ENCODE peak calls at places on chromosomes 12 and 14, in seven cellular contexts. One of them, this sample, is unnamed.

GRCh38 chr12:29088611-29089219 is 60.4 kb upstream of the FAR2 start:
- DNase-seq in activated T-cell treated with anti-CD3 and anti-CD28 coated beads, Interleukin-2, amount 50 U/mL, for 72 hours: no peak
- DNase-seq in HTR-8/SVneo: no peak
- DNase-seq in stimulated activated CD4-positive, alpha-beta T cell treated with anti-CD3 and anti-CD28 coated beads, TNF-alpha, amount 100 ng/mL, for 24 hours: no peak
- DNase-seq in caudate nucleus: no peak
- DNase-seq in KG1: no peak
- DNase-seq in HS-5: no peak
- DNase-seq in this sample: peak

GRCh38 chr12:93318720-93319522 is 58.8 kb upstream of the NUDT4 start:
- DNase-seq in activated T-cell treated with anti-CD3 and anti-CD28 coated beads, Interleukin-2, amount 50 U/mL, for 72 hours: no peak
- DNase-seq in HTR-8/SVneo: no peak
- DNase-seq in stimulated activated CD4-positive, alpha-beta T cell treated with anti-CD3 and anti-CD28 coated beads, TNF-alpha, amount 100 ng/mL, for 24 hours: no peak
- DNase-seq in caudate nucleus: no peak
- DNase-seq in KG1: no peak
- DNase-seq in HS-5: no peak
- DNase-seq in this sample: no peak

GRCh38 chr14:69877492-69877891 is 1.7 kb upstream of the SMOC1 start:
- DNase-seq in activated T-cell treated with anti-CD3 and anti-CD28 coated beads, Interleukin-2, amount 50 U/mL, for 72 hours: no peak
- DNase-seq in HTR-8/SVneo: peak
- DNase-seq in stimulated activated CD4-positive, alpha-beta T cell treated with anti-CD3 and anti-CD28 coated beads, TNF-alpha, amount 100 ng/mL, for 24 hours: no peak
- DNase-seq in caudate nucleus: no peak
- DNase-seq in KG1: no peak
- DNase-seq in HS-5: no peak
- DNase-seq in this sample: peak

GRCh38 chr14:75249958-75250336 is 28.7 kb upstream of the FOS start:
- DNase-seq in activated T-cell treated with anti-CD3 and anti-CD28 coated beads, Interleukin-2, amount 50 U/mL, for 72 hours: no peak
- DNase-seq in HTR-8/SVneo: no peak
- DNase-seq in stimulated activated CD4-positive, alpha-beta T cell treated with anti-CD3 and anti-CD28 coated beads, TNF-alpha, amount 100 ng/mL, for 24 hours: no peak
- DNase-seq in caudate nucleus: no peak
- DNase-seq in KG1: no peak
- DNase-seq in HS-5: no peak
- DNase-seq in this sample: no peak

GRCh38 chr12:21912318-21912717 is 28.9 kb downstream of the ABCC9 start:
- DNase-seq in activated T-cell treated with anti-CD3 and anti-CD28 coated beads, Interleukin-2, amount 50 U/mL, for 72 hours: no peak
- DNase-seq in HTR-8/SVneo: no peak
- DNase-seq in stimulated activated CD4-positive, alpha-beta T cell treated with anti-CD3 and anti-CD28 coated beads, TNF-alpha, amount 100 ng/mL, for 24 hours: no peak
- DNase-seq in caudate nucleus: no peak
- DNase-seq in KG1: no peak
- DNase-seq in HS-5: peak
- DNase-seq in this sample: no peak

GRCh38 chr12:68403711-68404110 is 71.5 kb upstream of the MDM1 start:
- DNase-seq in activated T-cell treated with anti-CD3 and anti-CD28 coated beads, Interleukin-2, amount 50 U/mL, for 72 hours: no peak
- DNase-seq in HTR-8/SVneo: no peak
- DNase-seq in stimulated activated CD4-positive, alpha-beta T cell treated with anti-CD3 and anti-CD28 coated beads, TNF-alpha, amount 100 ng/mL, for 24 hours: no peak
- DNase-seq in caudate nucleus: no peak
- DNase-seq in KG1: no peak
- DNase-seq in HS-5: no peak
- DNase-seq in this sample: no peak

GRCh38 chr12:13390381-13390856 is 193.9 kb downstream of the EMP1 start:
- DNase-seq in activated T-cell treated with anti-CD3 and anti-CD28 coated beads, Interleukin-2, amount 50 U/mL, for 72 hours: no peak
- DNase-seq in HTR-8/SVneo: peak
- DNase-seq in stimulated activated CD4-positive, alpha-beta T cell treated with anti-CD3 and anti-CD28 coated beads, TNF-alpha, amount 100 ng/mL, for 24 hours: no peak
- DNase-seq in caudate nucleus: no peak
- DNase-seq in KG1: no peak
- DNase-seq in HS-5: peak
- DNase-seq in this sample: no peak

GRCh38 chr12:6376079-6376941 is 947 bp upstream of the SCNN1A start:
- DNase-seq in activated T-cell treated with anti-CD3 and anti-CD28 coated beads, Interleukin-2, amount 50 U/mL, for 72 hours: no peak
- DNase-seq in HTR-8/SVneo: peak
- DNase-seq in stimulated activated CD4-positive, alpha-beta T cell treated with anti-CD3 and anti-CD28 coated beads, TNF-alpha, amount 100 ng/mL, for 24 hours: no peak
- DNase-seq in caudate nucleus: no peak
- DNase-seq in KG1: no peak
- DNase-seq in HS-5: no peak
- DNase-seq in this sample: peak

GRCh38 chr14:39266589-39266870 is 32.8 kb downstream of the MIA2 start:
- DNase-seq in activated T-cell treated with anti-CD3 and anti-CD28 coated beads, Interleukin-2, amount 50 U/mL, for 72 hours: peak
- DNase-seq in HTR-8/SVneo: no peak
- DNase-seq in stimulated activated CD4-positive, alpha-beta T cell treated with anti-CD3 and anti-CD28 coated beads, TNF-alpha, amount 100 ng/mL, for 24 hours: peak
- DNase-seq in caudate nucleus: no peak
- DNase-seq in KG1: no peak
- DNase-seq in HS-5: no peak
- DNase-seq in this sample: no peak